ENCODE peak calls at places on chromosomes 3 and 15, in eight cellular contexts. T, Z, E, C, P, S, O and Y are unnamed samples.

GRCh38 chr15:78035319-78035718 is 42.2 kb downstream of the TBC1D2B start:
- DNase-seq in T (peak), C (peak), E (no peak), Z (no peak), O (no peak), P (no peak), S (no peak), Y (no peak)

GRCh38 chr3:107455621-107456020 is 67.1 kb upstream of the BBX start:
- DNase-seq in O (no peak), E (no peak), P (no peak), S (no peak), Z (no peak), T (no peak), C (no peak), Y (no peak)

GRCh38 chr15:57961919-57962318 is 103.6 kb downstream of the ALDH1A2 start:
- DNase-seq in S (no peak), Z (no peak), E (no peak), O (no peak), T (no peak), P (no peak), C (no peak), Y (no peak)

GRCh38 chr3:109687626-109688025 is 350.3 kb upstream of the DPPA4 start:
- DNase-seq in Z (peak), P (no peak), S (no peak), T (peak), O (no peak), E (no peak), C (no peak), Y (no peak)

GRCh38 chr3:39468108-39468436 is 592 bp downstream of the MOBP start:
- DNase-seq in O (no peak), E (peak), S (no peak), C (no peak), P (no peak), T (no peak), Z (no peak), Y (no peak)

GRCh38 chr3:169574531-169574930 is 89.0 kb downstream of the MECOM start:
- DNase-seq in O (no peak), C (no peak), P (no peak), Z (no peak), S (no peak), T (no peak), E (no peak), Y (no peak)

GRCh38 chr15:36481156-36481555 is 98.3 kb upstream of the CDIN1 start:
- DNase-seq in Z (no peak), T (no peak), P (no peak), S (no peak), E (no peak), C (no peak), O (no peak), Y (no peak)

GRCh38 chr3:126081618-126082333 is 2.1 kb downstream of the SLC41A3 start:
- DNase-seq in T (peak), E (peak), Z (no peak), C (no peak), O (no peak), S (no peak), P (peak), Y (peak)

GRCh38 chr15:79811406-79812405 is 85.1 kb downstream of the MTHFS start:
- DNase-seq in O (no peak), P (peak), C (no peak), E (no peak), Z (no peak), S (peak), T (peak), Y (peak)

GRCh38 chr3:115638991-115639390 is 15.7 kb downstream of the GAP43 start:
- DNase-seq in S (no peak), O (no peak), T (no peak), E (no peak), P (no peak), Z (no peak), C (no peak), Y (no peak)

GRCh38 chr3:9700536-9700935 is 3.1 kb upstream of the CPNE9 start:
- DNase-seq in T (no peak), E (no peak), Z (no peak), S (no peak), P (peak), O (no peak), C (no peak), Y (no peak)

GRCh38 chr3:132210476-132211346 is 106.5 kb upstream of the ACP3 start:
- DNase-seq in C (peak), T (no peak), O (no peak), Z (peak), E (peak), S (peak), P (peak), Y (no peak)

GRCh38 chr3:178658694-178659315 is 122.6 kb downstream of the KCNMB2 start:
- DNase-seq in T (no peak), C (no peak), E (no peak), O (no peak), Z (no peak), S (no peak), P (no peak), Y (no peak)

GRCh38 chr15:78398076-78398825 is 39.8 kb upstream of the IREB2 start:
- DNase-seq in P (no peak), T (no peak), O (no peak), Z (no peak), E (no peak), S (no peak), C (no peak), Y (no peak)

GRCh38 chr3:125386811-125387210 is 11.7 kb upstream of the ZNF148 start:
- DNase-seq in E (no peak), Z (peak), T (peak), P (peak), C (no peak), S (no peak), O (no peak), Y (peak)

GRCh38 chr3:55585856-55586255 is 98.8 kb upstream of the WNT5A start:
- DNase-seq in C (no peak), P (no peak), Z (no peak), O (no peak), E (peak), S (no peak), T (no peak), Y (no peak)

GRCh38 chr3:183151716-183152385 is 10.7 kb downstream of the LAMP3 start:
- DNase-seq in T (no peak), C (no peak), P (no peak), E (no peak), S (no peak), Z (no peak), O (no peak), Y (no peak)

GRCh38 chr3:134810052-134810435 is 15.0 kb downstream of the EPHB1 start:
- DNase-seq in Z (no peak), S (no peak), E (peak), P (no peak), O (no peak), C (no peak), T (no peak), Y (no peak)

GRCh38 chr3:169227911-169228310 is 435.6 kb downstream of the MECOM start:
- DNase-seq in P (peak), O (no peak), C (no peak), E (peak), T (peak), Z (peak), S (no peak), Y (peak)

GRCh38 chr3:160735801-160736200 is 20.2 kb upstream of the PPM1L start:
- DNase-seq in T (no peak), E (no peak), S (peak), P (no peak), O (no peak), Z (no peak), C (no peak), Y (no peak)

GRCh38 chr3:61628636-61629035 is 67.3 kb downstream of the PTPRG start:
- DNase-seq in Z (no peak), O (no peak), C (no peak), S (no peak), T (no peak), P (peak), E (no peak), Y (no peak)

GRCh38 chr15:33955945-33956344 is 12.4 kb upstream of the CHRM5 start:
- DNase-seq in P (no peak), Z (no peak), O (peak), C (no peak), S (no peak), E (no peak), T (no peak), Y (no peak)

GRCh38 chr15:49155834-49156627 is 632 bp upstream of the COPS2 start:
- DNase-seq in E (peak), C (peak), P (peak), Z (peak), O (peak), S (peak), T (peak), Y (peak)

GRCh38 chr3:88775026-88775690 is 332.3 kb upstream of the EPHA3 start:
- DNase-seq in O (no peak), E (no peak), C (no peak), Z (no peak), T (no peak), P (no peak), S (no peak), Y (no peak)

GRCh38 chr3:64084640-64085039 is 61.3 kb upstream of the PSMD6 start:
- DNase-seq in P (peak), T (peak), Z (no peak), O (no peak), S (no peak), C (no peak), E (no peak), Y (peak)

GRCh38 chr15:81311834-81312459 is 12.0 kb downstream of the STARD5 start:
- DNase-seq in C (no peak), S (no peak), T (peak), O (no peak), P (peak), E (no peak), Z (no peak), Y (peak)

GRCh38 chr15:59306520-59307163 is 66.0 kb downstream of the MYO1E start:
- DNase-seq in Z (no peak), C (no peak), O (no peak), T (peak), S (no peak), P (peak), E (no peak), Y (peak)

GRCh38 chr15:41847981-41848380 is 9.3 kb downstream of the PLA2G4B start:
- DNase-seq in T (no peak), Z (no peak), S (no peak), O (no peak), C (no peak), P (no peak), E (no peak), Y (no peak)

GRCh38 chr3:32780735-32781210 is 37.0 kb upstream of the TRIM71 start:
- DNase-seq in T (peak), P (peak), Z (peak), C (no peak), E (peak), O (peak), S (peak), Y (peak)

DNA sequence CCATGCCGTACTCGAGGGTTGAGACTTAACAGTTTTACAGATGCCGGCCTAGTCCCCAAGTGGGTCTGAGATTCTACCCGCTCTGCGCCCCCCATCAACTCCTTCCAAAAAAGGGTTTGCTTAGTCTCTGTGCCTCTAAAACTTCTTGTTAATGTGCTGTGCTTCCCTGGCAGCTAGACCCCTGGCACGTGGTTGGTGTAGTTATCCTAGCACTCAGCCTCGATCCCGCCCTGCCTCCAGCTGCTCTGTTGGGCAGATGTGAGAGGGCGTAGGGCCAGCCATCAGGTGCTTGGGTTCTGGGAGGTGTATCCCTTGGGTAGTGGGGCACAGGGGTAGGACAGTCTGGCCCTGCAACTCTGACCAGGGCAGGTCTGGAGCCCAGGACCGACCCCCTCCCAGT is 79.5 kb downstream of the FBLN2 start:
- DNase-seq in E (no peak), O (no peak), P (no peak), Z (no peak), T (no peak), C (no peak), S (no peak), Y (no peak)
- TF ChIP-seq EZH2 in E (no peak), O (no peak), P (no peak), Z (no peak), T (no peak), C (no peak), S (no peak), Y (no peak)

DNA sequence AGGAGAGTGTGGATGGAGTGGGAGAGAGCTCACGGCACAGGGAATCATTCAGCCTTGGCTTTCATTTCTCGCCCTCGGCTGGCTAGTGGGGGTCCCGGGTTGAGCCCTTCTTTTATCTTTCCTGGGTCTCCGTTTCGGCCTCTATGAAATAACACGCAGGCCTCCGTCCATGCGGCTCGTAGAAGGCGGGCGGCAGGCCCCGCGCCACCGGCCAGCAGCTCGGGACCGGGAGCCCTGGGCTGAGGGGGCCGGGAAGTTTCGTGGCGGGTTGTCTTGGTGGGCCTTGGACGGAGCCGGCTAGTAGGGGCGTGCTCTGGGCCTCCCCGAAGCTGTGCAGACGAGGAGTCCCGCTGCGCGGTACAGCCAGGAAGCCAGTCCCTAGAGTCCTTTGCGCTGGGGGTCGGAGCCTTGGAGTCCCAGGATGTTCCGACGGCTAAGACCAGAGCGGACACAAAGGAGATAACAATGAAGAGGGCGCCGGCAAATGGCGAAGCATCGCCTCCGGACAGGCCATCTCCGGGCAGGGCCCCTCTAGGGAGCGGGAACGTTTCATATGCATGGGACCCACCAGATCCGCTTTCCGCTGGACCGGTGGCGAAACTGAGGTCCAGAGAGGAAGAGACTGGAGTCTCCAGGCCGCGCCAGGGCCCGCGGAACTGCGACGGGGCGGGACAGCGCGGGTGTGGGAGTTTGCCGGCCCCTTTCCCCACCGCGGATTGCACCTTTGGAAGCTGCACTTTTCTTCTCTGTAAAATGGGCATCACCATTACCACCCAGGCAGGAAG is 4.3 kb downstream of the RNU6-1 start:
- DNase-seq in T (no peak), O (no peak), C (no peak), P (no peak), E (peak), S (no peak), Z (peak), Y (no peak)
- TF ChIP-seq EZH2 in T (peak), O (no peak), C (no peak), P (peak), E (peak), S (peak), Z (peak), Y (peak)

GRCh38 chr15:101614001-101614585 is 38.1 kb downstream of the TM2D3 start:
- DNase-seq in Z (no peak), E (no peak), C (no peak), S (no peak), T (no peak), P (no peak), O (no peak), Y (no peak)
- TF ChIP-seq EZH2 in Z (no peak), E (no peak), C (no peak), S (no peak), T (no peak), P (no peak), O (no peak), Y (no peak)

GRCh38 chr15:96365781-96366525 is 35.5 kb downstream of the NR2F2 start:
- DNase-seq in T (no peak), S (no peak), Z (peak), P (no peak), O (no peak), C (no peak), E (peak), Y (no peak)
- TF ChIP-seq EZH2 in T (peak), S (peak), Z (peak), P (no peak), O (no peak), C (no peak), E (peak), Y (no peak)

GRCh38 chr3:128487813-128488635 is 5.0 kb downstream of the GATA2 start:
- DNase-seq in O (peak), E (peak), P (peak), T (peak), C (no peak), Z (peak), S (peak), Y (peak)

GRCh38 chr3:128487538-128487812 is 5.5 kb downstream of the GATA2 start:
- DNase-seq in P (no peak), C (no peak), E (no peak), Z (no peak), T (no peak), S (no peak), O (no peak), Y (no peak)

GRCh38 chr3:128485283-128486156 is 7.5 kb downstream of the GATA2 start:
- DNase-seq in S (no peak), Z (no peak), C (no peak), O (no peak), E (no peak), P (peak), T (no peak), Y (no peak)

GRCh38 chr3:128486157-128486691 is 6.8 kb downstream of the GATA2 start:
- DNase-seq in C (no peak), E (no peak), S (no peak), O (no peak), P (peak), T (no peak), Z (no peak), Y (no peak)

GRCh38 chr3:128486692-128487537 is 6.1 kb downstream of the GATA2 start:
- DNase-seq in T (no peak), C (no peak), P (peak), E (peak), Z (peak), S (no peak), O (no peak), Y (peak)
- TF ChIP-seq EZH2 in T (peak), C (peak), P (no peak), E (peak), Z (peak), S (peak), O (no peak), Y (peak)

GRCh38 chr3:195013962-195014361 is 257.0 kb downstream of the XXYLT1 start:
- DNase-seq in E (no peak), P (no peak), C (no peak), S (no peak), T (no peak), Z (no peak), O (no peak), Y (no peak)
- TF ChIP-seq EZH2 in E (no peak), P (no peak), C (no peak), S (no peak), T (no peak), Z (no peak), O (no peak), Y (no peak)